ENCODE peak calls at places on chromosome 1, in eight cellular contexts. C is ovary, N is NCI-H1105, P is brain microvascular endothelial cell, E is activated T-helper 1 cell treated with Interleukin-2 at 50 U/mL for 16 hours, Z is substantia nigra, Q is Caco-2, J is NCI-H1417. K is an unnamed sample.

GRCh38 chr1:212487774-212488435 is 55.2 kb downstream of the NENF start:
- DNase-seq in C (no peak), N (no peak), P (no peak), E (no peak), Z (no peak), Q (no peak), J (no peak), K (no peak)

GRCh38 chr1:115647507-115647906 is 5.7 kb downstream of the VANGL1 start:
- DNase-seq in C (no peak), N (no peak), P (no peak), E (no peak), Z (no peak), Q (no peak), J (no peak), K (no peak)

GRCh38 chr1:8214501-8215173 is 103.3 kb upstream of the SLC45A1 start:
- DNase-seq in C (no peak), N (no peak), P (no peak), E (no peak), Z (no peak), Q (no peak), J (no peak), K (no peak)

GRCh38 chr1:30449428-30450147 is 273.8 kb downstream of the MATN1 start:
- DNase-seq in C (no peak), N (no peak), P (no peak), E (no peak), Z (no peak), Q (no peak), J (no peak), K (no peak)

GRCh38 chr1:226598455-226598849 is 49.9 kb downstream of the STUM start:
- DNase-seq in C (peak), N (no peak), P (no peak), E (no peak), Z (no peak), Q (no peak), J (no peak), K (no peak)

GRCh38 chr1:235597867-235598553 is 51.6 kb downstream of the GNG4 start:
- DNase-seq in C (no peak), N (no peak), P (peak), E (no peak), Z (no peak), Q (peak), J (no peak), K (no peak)

GRCh38 chr1:172895050-172895460 is 155.7 kb downstream of the TNFSF18 start:
- DNase-seq in C (no peak), N (no peak), P (no peak), E (no peak), Z (no peak), Q (no peak), J (no peak), K (peak)

GRCh38 chr1:96365076-96365475 is 356.5 kb upstream of the PTBP2 start:
- DNase-seq in C (no peak), N (no peak), P (no peak), E (no peak), Z (no peak), Q (no peak), J (no peak), K (no peak)

GRCh38 chr1:36735436-36735835 is 252.7 kb upstream of the CSF3R start:
- DNase-seq in C (no peak), N (no peak), P (no peak), E (no peak), Z (no peak), Q (no peak), J (no peak), K (no peak)